ENCODE peak calls at places on chromosomes 16 and 17, in eight cellular contexts. U is SW 1271; A is retina; Z is activated CD4-positive, alpha-beta T cell treated with anti-CD3 and anti-CD28 coated beads for 24 hours; H is putamen; E is activated T-cell treated with anti-CD3 and anti-CD28 coated beads, Interleukin-2, amount 50 U/mL, for 48 hours; V is lower lobe of right lung; W is esophagus muscularis mucosa. D is an unnamed sample.

GRCh38 chr17:77535435-77535834 is 394.7 kb downstream of the SEC14L1 start:
- DNase-seq in E (no peak), U (no peak), Z (no peak), V (no peak), W (no peak), A (no peak), H (no peak), D (no peak)

GRCh38 chr17:81673561-81674258 is 7.2 kb downstream of the CCDC137 start:
- DNase-seq in W (no peak), E (no peak), Z (no peak), V (no peak), A (no peak), U (no peak), H (no peak), D (no peak)

GRCh38 chr16:4266372-4266771 is 6.5 kb downstream of the TFAP4 start:
- DNase-seq in W (no peak), E (no peak), Z (no peak), V (no peak), H (no peak), A (no peak), U (peak; percentile 13), D (no peak)

GRCh38 chr16:86718118-86718517 is 139.8 kb downstream of the FOXL1 start:
- DNase-seq in A (no peak), U (no peak), V (no peak), Z (no peak), W (no peak), H (no peak), E (no peak), D (no peak)

GRCh38 chr17:37743875-37744632 is 805 bp downstream of the HNF1B start:
- DNase-seq in H (no peak), E (peak; percentile 33), V (peak; percentile 72), A (peak; percentile 78), Z (no peak), W (no peak), U (no peak), D (no peak)

GRCh38 chr17:39036009-39036408 is 68.8 kb upstream of the FBXO47 start:
- DNase-seq in H (no peak), E (no peak), W (no peak), V (no peak), Z (no peak), U (no peak), A (no peak), D (no peak)

GRCh38 chr17:27558842-27559505 is 72.0 kb upstream of the LGALS9 start:
- DNase-seq in Z (no peak), H (no peak), A (no peak), E (no peak), W (no peak), U (no peak), V (peak; percentile 69), D (no peak)

GRCh38 chr17:27539152-27539551 is 82.9 kb downstream of the KSR1 start:
- DNase-seq in W (no peak), V (no peak), H (no peak), E (no peak), Z (no peak), A (no peak), U (no peak), D (no peak)

GRCh38 chr16:57564571-57565270 is 22.3 kb downstream of the ADGRG5 start:
- DNase-seq in Z (no peak), A (no peak), E (peak; percentile 18), W (no peak), V (no peak), H (no peak), U (no peak), D (peak; percentile 85)

D was measured in vagina.